ENCODE peak calls at places on chromosomes 4 and X, in eight cellular contexts. One of them, this sample, is unnamed.

GRCh38 chrX:119417842-119418241 is 18.7 kb downstream of the SLC25A43 start:
- DNase-seq in GM12878: no peak
- DNase-seq in H1: no peak
- DNase-seq in ovary: no peak
- DNase-seq in A549: no peak
- DNase-seq in tibial nerve: no peak
- DNase-seq in suprapubic skin: no peak
- DNase-seq in sigmoid colon: no peak
- DNase-seq in this sample: no peak

GRCh38 chr4:182391111-182391684 is 148.0 kb downstream of the TENM3 start:
- DNase-seq in tibial nerve: no peak
- DNase-seq in ovary: no peak
- DNase-seq in A549: no peak
- DNase-seq in GM12878: no peak
- DNase-seq in suprapubic skin: no peak
- DNase-seq in H1: no peak
- DNase-seq in sigmoid colon: no peak
- DNase-seq in this sample: no peak

GRCh38 chr4:5865896-5866599 is 26.8 kb downstream of the CRMP1 start:
- DNase-seq in tibial nerve: no peak
- DNase-seq in ovary: no peak
- DNase-seq in sigmoid colon: no peak
- DNase-seq in suprapubic skin: no peak
- DNase-seq in GM12878: no peak
- DNase-seq in H1: no peak
- DNase-seq in A549: no peak
- DNase-seq in this sample: no peak

GRCh38 chrX:110915120-110915519 is 119.5 kb upstream of the CHRDL1 start:
- DNase-seq in A549: no peak
- DNase-seq in H1: no peak
- DNase-seq in sigmoid colon: no peak
- DNase-seq in GM12878: no peak
- DNase-seq in tibial nerve: peak; percentile 5
- DNase-seq in suprapubic skin: no peak
- DNase-seq in ovary: no peak
- DNase-seq in this sample: no peak

GRCh38 chr4:122249357-122249756 is 97.2 kb downstream of the BLTP1 start:
- DNase-seq in suprapubic skin: no peak
- DNase-seq in GM12878: no peak
- DNase-seq in A549: no peak
- DNase-seq in ovary: no peak
- DNase-seq in sigmoid colon: no peak
- DNase-seq in tibial nerve: no peak
- DNase-seq in H1: no peak
- DNase-seq in this sample: no peak

GRCh38 chr4:101122019-101122418 is 225.3 kb downstream of the PPP3CA start:
- DNase-seq in H1: no peak
- DNase-seq in ovary: no peak
- DNase-seq in GM12878: no peak
- DNase-seq in tibial nerve: no peak
- DNase-seq in A549: no peak
- DNase-seq in suprapubic skin: no peak
- DNase-seq in sigmoid colon: no peak
- DNase-seq in this sample: no peak

GRCh38 chr4:170872794-170873193 is 783.0 kb upstream of the AADAT start:
- DNase-seq in ovary: no peak
- DNase-seq in GM12878: no peak
- DNase-seq in suprapubic skin: no peak
- DNase-seq in A549: no peak
- DNase-seq in tibial nerve: no peak
- DNase-seq in sigmoid colon: no peak
- DNase-seq in H1: no peak
- DNase-seq in this sample: no peak

GRCh38 chr4:145436793-145437192 is 44.9 kb upstream of the SMAD1 start:
- DNase-seq in A549: no peak
- DNase-seq in sigmoid colon: no peak
- DNase-seq in GM12878: no peak
- DNase-seq in ovary: no peak
- DNase-seq in H1: no peak
- DNase-seq in suprapubic skin: no peak
- DNase-seq in tibial nerve: no peak
- DNase-seq in this sample: no peak

GRCh38 chrX:39895228-39896110 is 202.3 kb downstream of the BCOR start:
- DNase-seq in H1: no peak
- DNase-seq in sigmoid colon: no peak
- DNase-seq in tibial nerve: no peak
- DNase-seq in A549: no peak
- DNase-seq in suprapubic skin: no peak
- DNase-seq in GM12878: no peak
- DNase-seq in ovary: no peak
- DNase-seq in this sample: peak; percentile 31

GRCh38 chrX:133983974-133984578 is 1.3 kb downstream of the GPC3 start:
- DNase-seq in A549: no peak
- DNase-seq in sigmoid colon: no peak
- DNase-seq in tibial nerve: no peak
- DNase-seq in ovary: no peak
- DNase-seq in H1: peak; percentile 55
- DNase-seq in GM12878: no peak
- DNase-seq in suprapubic skin: no peak
- DNase-seq in this sample: no peak

GRCh38 chrX:66015152-66015827 is 24.6 kb downstream of the VSIG4 start:
- DNase-seq in ovary: no peak
- DNase-seq in A549: no peak
- DNase-seq in suprapubic skin: no peak
- DNase-seq in H1: no peak
- DNase-seq in tibial nerve: no peak
- DNase-seq in sigmoid colon: no peak
- DNase-seq in GM12878: peak; percentile 68
- DNase-seq in this sample: no peak

GRCh38 chr4:55080174-55080865 is 45.1 kb downstream of the KDR start:
- DNase-seq in GM12878: no peak
- DNase-seq in suprapubic skin: no peak
- DNase-seq in A549: no peak
- DNase-seq in tibial nerve: no peak
- DNase-seq in sigmoid colon: no peak
- DNase-seq in ovary: no peak
- DNase-seq in H1: no peak
- DNase-seq in this sample: no peak

GRCh38 chrX:73683236-73683859 is 120.4 kb downstream of the CHIC1 start:
- DNase-seq in A549: no peak
- DNase-seq in ovary: no peak
- DNase-seq in suprapubic skin: no peak
- DNase-seq in tibial nerve: no peak
- DNase-seq in GM12878: no peak
- DNase-seq in sigmoid colon: no peak
- DNase-seq in H1: no peak
- DNase-seq in this sample: no peak

GRCh38 chr4:110055014-110055768 is 142.5 kb downstream of the EGF start:
- DNase-seq in A549: no peak
- DNase-seq in GM12878: peak; percentile 80
- DNase-seq in H1: no peak
- DNase-seq in suprapubic skin: no peak
- DNase-seq in tibial nerve: no peak
- DNase-seq in sigmoid colon: no peak
- DNase-seq in ovary: no peak
- DNase-seq in this sample: no peak

GRCh38 chrX:19602866-19603620 is 87.7 kb upstream of the MAP3K15 start:
- DNase-seq in GM12878: no peak
- DNase-seq in sigmoid colon: no peak
- DNase-seq in tibial nerve: no peak
- DNase-seq in H1: no peak
- DNase-seq in A549: peak; percentile 54
- DNase-seq in ovary: no peak
- DNase-seq in suprapubic skin: no peak
- DNase-seq in this sample: no peak

GRCh38 chr4:184814686-184815045 is 11.1 kb downstream of the ACSL1 start:
- DNase-seq in H1: no peak
- DNase-seq in ovary: no peak
- DNase-seq in A549: no peak
- DNase-seq in suprapubic skin: no peak
- DNase-seq in GM12878: no peak
- DNase-seq in tibial nerve: no peak
- DNase-seq in sigmoid colon: no peak
- DNase-seq in this sample: no peak

GRCh38 chr4:610411-611261 is 14.7 kb upstream of the PDE6B start:
- DNase-seq in A549: peak; percentile 6
- DNase-seq in suprapubic skin: no peak
- DNase-seq in sigmoid colon: no peak
- DNase-seq in ovary: no peak
- DNase-seq in tibial nerve: no peak
- DNase-seq in H1: no peak
- DNase-seq in GM12878: no peak
- DNase-seq in this sample: no peak

GRCh38 chr4:69977582-69977981 is 12.1 kb upstream of the CSN2 start:
- DNase-seq in tibial nerve: no peak
- DNase-seq in H1: no peak
- DNase-seq in A549: no peak
- DNase-seq in suprapubic skin: no peak
- DNase-seq in GM12878: no peak
- DNase-seq in sigmoid colon: no peak
- DNase-seq in ovary: no peak
- DNase-seq in this sample: no peak

GRCh38 chr4:170497105-170497504 is 407.3 kb upstream of the AADAT start:
- DNase-seq in GM12878: peak; percentile 24
- DNase-seq in A549: no peak
- DNase-seq in ovary: no peak
- DNase-seq in sigmoid colon: no peak
- DNase-seq in suprapubic skin: no peak
- DNase-seq in H1: no peak
- DNase-seq in tibial nerve: no peak
- DNase-seq in this sample: no peak

DNA sequence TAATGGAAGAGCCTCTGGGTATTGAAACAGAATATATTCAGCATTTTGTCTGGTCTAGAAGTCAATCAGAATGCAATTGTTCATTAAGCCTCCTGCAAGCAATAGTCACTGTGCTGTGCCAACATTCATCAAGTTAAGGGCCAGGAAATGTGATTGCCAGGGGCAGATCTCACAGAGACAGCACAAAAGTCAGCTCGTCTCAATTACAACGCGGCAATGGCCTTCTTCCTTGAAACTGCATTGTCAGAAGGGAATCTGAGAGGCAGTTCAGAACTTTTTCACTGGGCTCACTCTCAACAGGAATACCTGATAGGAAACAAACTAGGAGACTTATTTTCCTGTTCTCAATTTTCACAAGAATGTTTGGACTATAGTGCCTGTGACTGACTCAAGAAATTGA is 131.1 kb upstream of the NR3C2 start:
- DNase-seq in ovary: no peak
- DNase-seq in tibial nerve: no peak
- DNase-seq in suprapubic skin: no peak
- DNase-seq in A549: no peak
- DNase-seq in H1: no peak
- DNase-seq in GM12878: no peak
- DNase-seq in sigmoid colon: no peak
- DNase-seq in this sample: no peak
- TF ChIP-seq EP300 in ovary: no peak
- TF ChIP-seq EP300 in tibial nerve: no peak
- TF ChIP-seq EP300 in suprapubic skin: no peak
- TF ChIP-seq EP300 in A549: no peak
- TF ChIP-seq EP300 in H1: no peak
- TF ChIP-seq EP300 in GM12878: no peak
- TF ChIP-seq EP300 in sigmoid colon: no peak
- TF ChIP-seq EP300 in this sample: no peak

GRCh38 chr4:26065833-26066232 is 151.8 kb downstream of the SMIM20 start:
- DNase-seq in sigmoid colon: no peak
- DNase-seq in GM12878: no peak
- DNase-seq in H1: no peak
- DNase-seq in ovary: no peak
- DNase-seq in A549: no peak
- DNase-seq in suprapubic skin: no peak
- DNase-seq in tibial nerve: no peak
- DNase-seq in this sample: no peak

GRCh38 chr4:26071688-26072087 is 157.7 kb downstream of the SMIM20 start:
- DNase-seq in ovary: no peak
- DNase-seq in A549: no peak
- DNase-seq in tibial nerve: no peak
- DNase-seq in suprapubic skin: no peak
- DNase-seq in H1: no peak
- DNase-seq in sigmoid colon: no peak
- DNase-seq in GM12878: no peak
- DNase-seq in this sample: no peak

GRCh38 chr4:26073886-26074560 is 160.0 kb downstream of the SMIM20 start:
- DNase-seq in ovary: no peak
- DNase-seq in GM12878: no peak
- DNase-seq in A549: no peak
- DNase-seq in suprapubic skin: no peak
- DNase-seq in H1: no peak
- DNase-seq in tibial nerve: no peak
- DNase-seq in sigmoid colon: no peak
- DNase-seq in this sample: no peak

GRCh38 chr4:26067035-26067434 is 153.0 kb downstream of the SMIM20 start:
- DNase-seq in suprapubic skin: no peak
- DNase-seq in tibial nerve: no peak
- DNase-seq in H1: no peak
- DNase-seq in A549: no peak
- DNase-seq in sigmoid colon: no peak
- DNase-seq in ovary: no peak
- DNase-seq in GM12878: no peak
- DNase-seq in this sample: no peak

GRCh38 chr4:26069218-26069617 is 155.2 kb downstream of the SMIM20 start:
- DNase-seq in tibial nerve: no peak
- DNase-seq in sigmoid colon: no peak
- DNase-seq in suprapubic skin: no peak
- DNase-seq in ovary: no peak
- DNase-seq in H1: peak; percentile 52
- DNase-seq in GM12878: no peak
- DNase-seq in A549: no peak
- DNase-seq in this sample: no peak
- TF ChIP-seq CTCF in tibial nerve: no peak
- TF ChIP-seq CTCF in sigmoid colon: no peak
- TF ChIP-seq CTCF in suprapubic skin: no peak
- TF ChIP-seq CTCF in ovary: no peak
- TF ChIP-seq CTCF in H1: peak; percentile 73
- TF ChIP-seq CTCF in GM12878: peak; percentile 64
- TF ChIP-seq CTCF in A549: peak; percentile 15
- TF ChIP-seq CTCF in this sample: no peak

GRCh38 chr4:94758141-94758699 is 465 bp downstream of the BMPR1B start:
- DNase-seq in sigmoid colon: peak; percentile 68
- DNase-seq in H1: peak; percentile 84
- DNase-seq in GM12878: no peak
- DNase-seq in tibial nerve: peak; percentile 33
- DNase-seq in ovary: peak; percentile 70
- DNase-seq in A549: no peak
- DNase-seq in suprapubic skin: peak; percentile 60
- DNase-seq in this sample: no peak
- TF ChIP-seq EP300 in sigmoid colon: no peak
- TF ChIP-seq EP300 in H1: no peak
- TF ChIP-seq EP300 in GM12878: no peak
- TF ChIP-seq EP300 in tibial nerve: peak; percentile 55
- TF ChIP-seq EP300 in ovary: no peak
- TF ChIP-seq EP300 in A549: no peak
- TF ChIP-seq EP300 in suprapubic skin: no peak
- TF ChIP-seq EP300 in this sample: no peak

GRCh38 chr4:39591290-39591689 is 47.4 kb downstream of the SMIM14 start:
- DNase-seq in GM12878: no peak
- DNase-seq in H1: no peak
- DNase-seq in ovary: no peak
- DNase-seq in sigmoid colon: no peak
- DNase-seq in tibial nerve: no peak
- DNase-seq in A549: peak; percentile 27
- DNase-seq in suprapubic skin: no peak
- DNase-seq in this sample: peak; percentile 32
- TF ChIP-seq CTCF in GM12878: no peak
- TF ChIP-seq CTCF in H1: no peak
- TF ChIP-seq CTCF in ovary: no peak
- TF ChIP-seq CTCF in sigmoid colon: no peak
- TF ChIP-seq CTCF in tibial nerve: no peak
- TF ChIP-seq CTCF in A549: peak; percentile 39
- TF ChIP-seq CTCF in suprapubic skin: peak; percentile 6
- TF ChIP-seq CTCF in this sample: peak; percentile 18

This sample was measured in stomach.